ENCODE peak calls at places on chromosomes 1 and 21, in ten cellular contexts. Z is endodermal cell; Q is GM12864; B is GM10248; U is CD8-positive, alpha-beta T cell; D is HFFc6; F is GM12878; T is upper lobe of right lung; G is fibroblast of pulmonary artery; H is fibroblast of mammary gland. S is an unnamed sample.

GRCh38 chr1:100622037-100622436 is 84.1 kb downstream of the GPR88 start:
- DNase-seq in Z (peak; percentile 70), Q (no peak), B (no peak), U (no peak), D (peak; percentile 95), F (no peak), T (no peak), G (peak; percentile 99), H (peak; percentile 99), S (no peak)

GRCh38 chr1:87968259-87968955 is 639.7 kb downstream of the LMO4 start:
- DNase-seq in Z (no peak), Q (no peak), B (no peak), U (no peak), D (peak; percentile 45), F (no peak), T (no peak), G (peak; percentile 89), H (peak; percentile 61), S (no peak)

GRCh38 chr1:203049576-203050180 is 23.4 kb downstream of the PPFIA4 start:
- DNase-seq in Z (no peak), Q (no peak), B (no peak), U (no peak), D (no peak), F (no peak), T (no peak), G (no peak), H (no peak), S (no peak)

GRCh38 chr1:151315565-151316235 is 11.5 kb downstream of the PI4KB start:
- DNase-seq in Z (no peak), Q (no peak), B (no peak), U (no peak), D (no peak), F (no peak), T (no peak), G (no peak), H (no peak), S (no peak)

GRCh38 chr1:215083408-215083961 is 948 bp downstream of the KCNK2 start:
- DNase-seq in Z (peak; percentile 78), Q (no peak), B (no peak), U (no peak), D (peak; percentile 43), F (no peak), T (peak; percentile 59), G (peak; percentile 15), H (peak; percentile 64), S (no peak)

GRCh38 chr1:201543871-201544521 is 5.1 kb downstream of the NAV1 start:
- DNase-seq in Z (no peak), Q (no peak), B (no peak), U (no peak), D (no peak), F (no peak), T (no peak), G (no peak), H (no peak), S (no peak)

GRCh38 chr1:197399691-197400521 is 131.9 kb downstream of the CRB1 start:
- DNase-seq in Z (peak; percentile 66), Q (peak; percentile 26), B (peak; percentile 25), U (no peak), D (peak; percentile 59), F (peak; percentile 11), T (no peak), G (peak; percentile 80), H (peak; percentile 58), S (peak; percentile 13)

GRCh38 chr1:172673761-172674160 is 14.9 kb downstream of the FASLG start:
- DNase-seq in Z (no peak), Q (no peak), B (no peak), U (no peak), D (peak; percentile 18), F (no peak), T (no peak), G (peak; percentile 39), H (no peak), S (no peak)

GRCh38 chr1:14780271-14780670 is 181.8 kb downstream of the KAZN start:
- DNase-seq in Z (no peak), Q (no peak), B (no peak), U (no peak), D (no peak), F (no peak), T (no peak), G (no peak), H (peak; percentile 40), S (no peak)

GRCh38 chr1:234839663-234840062 is 229.7 kb upstream of the IRF2BP2 start:
- DNase-seq in Z (peak; percentile 63), Q (no peak), B (no peak), U (no peak), D (no peak), F (no peak), T (no peak), G (no peak), H (no peak), S (no peak)

GRCh38 chr1:107141491-107142369 is 891 bp downstream of the NTNG1 start:
- DNase-seq in Z (peak; percentile 70), Q (no peak), B (peak; percentile 41), U (no peak), D (peak; percentile 50), F (no peak), T (peak; percentile 65), G (peak; percentile 66), H (peak; percentile 69), S (peak; percentile 60)

GRCh38 chr1:174269932-174270651 is 110.8 kb downstream of the RABGAP1L start:
- DNase-seq in Z (no peak), Q (no peak), B (no peak), U (no peak), D (no peak), F (no peak), T (no peak), G (no peak), H (no peak), S (no peak)

GRCh38 chr1:99843760-99844159 is 6.4 kb upstream of the AGL start:
- DNase-seq in Z (no peak), Q (no peak), B (no peak), U (no peak), D (no peak), F (no peak), T (no peak), G (no peak), H (no peak), S (no peak)

DNA sequence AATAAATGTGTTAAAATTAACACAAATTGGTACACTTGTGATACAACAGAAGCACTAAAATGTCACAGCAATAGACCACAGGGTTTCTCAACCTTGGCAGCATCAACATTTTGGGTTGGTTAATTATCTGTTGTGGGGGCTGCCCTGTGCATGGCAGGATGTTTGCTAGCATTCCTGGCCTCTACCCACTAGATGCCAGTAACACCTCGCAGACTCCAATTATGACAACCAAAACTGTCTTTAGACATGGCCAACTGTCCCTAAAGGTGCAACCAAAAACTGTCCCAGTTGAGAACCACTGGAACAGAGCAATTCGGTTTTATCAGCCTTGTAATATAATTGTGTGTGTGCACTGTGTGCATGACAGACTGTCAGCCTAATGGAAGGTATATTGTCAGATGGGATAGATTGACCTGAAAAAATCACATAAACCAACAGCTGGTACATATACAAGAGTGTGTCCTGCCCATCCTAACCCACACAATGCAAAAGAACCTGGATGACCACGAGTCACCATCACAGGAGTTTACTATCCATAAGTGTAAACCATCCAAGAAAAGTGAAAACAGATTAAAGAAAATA is 13.5 kb upstream of the ERG start:
- DNase-seq in Z (no peak), Q (no peak), B (no peak), U (no peak), D (no peak), F (no peak), T (no peak), G (no peak), H (no peak), S (no peak)
- TF ChIP-seq CTCF in Z (no peak), Q (no peak), B (no peak), U (no peak), D (no peak), F (no peak), T (no peak), G (no peak), H (no peak), S (no peak)

GRCh38 chr1:221993444-221993948 is 251.6 kb upstream of the DUSP10 start:
- DNase-seq in Z (no peak), Q (no peak), B (no peak), U (no peak), D (no peak), F (no peak), T (no peak), G (no peak), H (no peak), S (no peak)
- TF ChIP-seq CTCF in Z (peak; percentile 55), Q (no peak), B (no peak), U (no peak), D (peak; percentile 36), F (no peak), T (no peak), G (no peak), H (no peak), S (no peak)

DNA sequence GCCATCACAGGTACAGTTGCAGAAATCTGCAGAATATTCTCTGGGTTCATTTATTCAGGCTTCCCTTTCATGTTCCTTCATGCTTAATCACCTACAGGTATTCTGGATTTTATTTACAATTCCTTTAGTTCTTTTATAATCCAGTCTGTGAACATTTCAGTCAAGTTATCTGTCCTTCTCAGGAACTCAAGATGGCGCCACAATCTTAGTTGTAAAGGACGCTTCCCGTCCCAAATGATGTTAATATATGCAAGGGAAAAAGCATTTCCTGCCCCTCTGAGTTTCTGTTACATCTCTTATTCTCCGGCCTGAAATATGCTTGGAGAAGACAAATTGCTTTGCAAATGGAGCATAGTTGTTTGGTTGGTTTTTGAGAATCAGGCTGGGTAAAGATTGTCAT is 19.3 kb downstream of the F3 start:
- DNase-seq in Z (no peak), Q (no peak), B (peak; percentile 5), U (no peak), D (no peak), F (no peak), T (no peak), G (peak; percentile 82), H (peak; percentile 78), S (no peak)
- TF ChIP-seq CTCF in Z (peak; percentile 71), Q (no peak), B (no peak), U (no peak), D (peak; percentile 69), F (peak; percentile 5), T (peak; percentile 50), G (peak; percentile 55), H (peak; percentile 58), S (no peak)

GRCh38 chr1:29396438-29397255 is 160.3 kb downstream of the PTPRU start:
- DNase-seq in Z (peak; percentile 59), Q (no peak), B (no peak), U (no peak), D (no peak), F (no peak), T (no peak), G (no peak), H (peak; percentile 37), S (no peak)
- TF ChIP-seq CTCF in Z (peak; percentile 66), Q (no peak), B (no peak), U (no peak), D (peak; percentile 44), F (no peak), T (no peak), G (peak; percentile 49), H (peak; percentile 48), S (no peak)

GRCh38 chr1:44819594-44820327 is 11.4 kb downstream of the BTBD19 start:
- DNase-seq in Z (peak; percentile 97), Q (peak; percentile 94), B (peak; percentile 91), U (peak; percentile 82), D (peak; percentile 99), F (peak; percentile 90), T (peak; percentile 91), G (peak; percentile 94), H (peak; percentile 95), S (peak; percentile 83)
- TF ChIP-seq CTCF in Z (no peak), Q (peak; percentile 1), B (peak; percentile 8), U (no peak), D (no peak), F (peak; percentile 15), T (peak; percentile 12), G (no peak), H (no peak), S (no peak)

GRCh38 chr1:25568090-25568833 is 24.9 kb downstream of the LDLRAP1 start:
- DNase-seq in Z (peak; percentile 88), Q (no peak), B (no peak), U (no peak), D (peak; percentile 39), F (no peak), T (no peak), G (peak; percentile 42), H (peak; percentile 68), S (no peak)
- TF ChIP-seq CTCF in Z (peak; percentile 55), Q (no peak), B (no peak), U (no peak), D (peak; percentile 28), F (no peak), T (no peak), G (no peak), H (no peak), S (no peak)